ENCODE peak calls at places on chromosomes 2 and 18, in five cellular contexts. M is GM12865; U is K562; A is progenitor cell of endocrine pancreas; B is stimulated activated CD4-positive, alpha-beta T cell treated with anti-CD3 and anti-CD28 coated beads, TNF-alpha, amount 100 ng/mL, for 24 hours. E is an unnamed sample.

GRCh38 chr2:70248810-70249438 is 496 bp upstream of the TIA1 start:
- DNase-seq in M (no peak), U (peak), A (peak), B (peak), E (peak)

GRCh38 chr18:48325115-48325670 is 84.0 kb downstream of the ZBTB7C start:
- DNase-seq in M (no peak), U (no peak), A (no peak), B (no peak), E (no peak)

GRCh38 chr18:79469309-79469708 is 73.6 kb downstream of the NFATC1 start:
- DNase-seq in M (no peak), U (no peak), A (no peak), B (no peak), E (no peak)

GRCh38 chr2:198957183-198957582 is 500.6 kb downstream of the SATB2 start:
- DNase-seq in M (no peak), U (no peak), A (no peak), B (no peak), E (no peak)

GRCh38 chr2:171087547-171087946 is 73.1 kb downstream of the TLK1 start:
- DNase-seq in M (no peak), U (no peak), A (no peak), B (no peak), E (no peak)

GRCh38 chr2:62186534-62186933 is 9.4 kb upstream of the B3GNT2 start:
- DNase-seq in M (no peak), U (no peak), A (no peak), B (no peak), E (no peak)

GRCh38 chr2:171136024-171136423 is 24.7 kb downstream of the TLK1 start:
- DNase-seq in M (peak), U (no peak), A (no peak), B (no peak), E (no peak)

GRCh38 chr18:3610188-3610708 is 160.3 kb downstream of the TGIF1 start:
- DNase-seq in M (no peak), U (no peak), A (no peak), B (no peak), E (no peak)

GRCh38 chr2:174066871-174067270 is 101.7 kb upstream of the SP3 start:
- DNase-seq in M (no peak), U (no peak), A (no peak), B (no peak), E (no peak)

E was measured in ecto neural progenitor cell.